ENCODE peak calls at places on chromosome 21, in eight cellular contexts. One of them, this sample, is unnamed.
A peak's percentile ranks its signal among the peaks of the same experiment; 100 is the strongest.

GRCh38 chr21:25243809-25244208 is 363.5 kb downstream of the MRPL39 start:
- DNase-seq in osteoblast: no peak
- DNase-seq in hepatocyte: no peak
- DNase-seq in neuronal stem cell: no peak
- DNase-seq in neural progenitor cell: no peak
- DNase-seq in OCI-LY7: no peak
- DNase-seq in H9: no peak
- DNase-seq in PC-9: no peak
- DNase-seq in this sample: no peak

GRCh38 chr21:42633858-42634257 is 19.6 kb upstream of the PDE9A start:
- DNase-seq in osteoblast: no peak
- DNase-seq in hepatocyte: no peak
- DNase-seq in neuronal stem cell: no peak
- DNase-seq in neural progenitor cell: no peak
- DNase-seq in OCI-LY7: no peak
- DNase-seq in H9: no peak
- DNase-seq in PC-9: no peak
- DNase-seq in this sample: no peak

GRCh38 chr21:32844653-32845443 is 73.3 kb upstream of the PAXBP1 start:
- DNase-seq in osteoblast: peak; percentile 82
- DNase-seq in hepatocyte: peak; percentile 19
- DNase-seq in neuronal stem cell: no peak
- DNase-seq in neural progenitor cell: peak; percentile 44
- DNase-seq in OCI-LY7: no peak
- DNase-seq in H9: no peak
- DNase-seq in PC-9: peak; percentile 61
- DNase-seq in this sample: no peak

GRCh38 chr21:14815001-14815400 is 249.8 kb downstream of the NRIP1 start:
- DNase-seq in osteoblast: no peak
- DNase-seq in hepatocyte: no peak
- DNase-seq in neuronal stem cell: no peak
- DNase-seq in neural progenitor cell: no peak
- DNase-seq in OCI-LY7: no peak
- DNase-seq in H9: no peak
- DNase-seq in PC-9: no peak
- DNase-seq in this sample: no peak

GRCh38 chr21:16194851-16195251 is 465.1 kb downstream of the USP25 start:
- DNase-seq in osteoblast: no peak
- DNase-seq in hepatocyte: no peak
- DNase-seq in neuronal stem cell: no peak
- DNase-seq in neural progenitor cell: peak; percentile 3
- DNase-seq in OCI-LY7: no peak
- DNase-seq in H9: no peak
- DNase-seq in PC-9: no peak
- DNase-seq in this sample: no peak

GRCh38 chr21:35244514-35244913 is 195.4 kb upstream of the RUNX1 start:
- DNase-seq in osteoblast: no peak
- DNase-seq in hepatocyte: no peak
- DNase-seq in neuronal stem cell: no peak
- DNase-seq in neural progenitor cell: no peak
- DNase-seq in OCI-LY7: no peak
- DNase-seq in H9: no peak
- DNase-seq in PC-9: no peak
- DNase-seq in this sample: no peak

GRCh38 chr21:42737969-42738590 is 84.7 kb downstream of the PDE9A start:
- DNase-seq in osteoblast: peak; percentile 75
- DNase-seq in hepatocyte: peak; percentile 65
- DNase-seq in neuronal stem cell: no peak
- DNase-seq in neural progenitor cell: no peak
- DNase-seq in OCI-LY7: no peak
- DNase-seq in H9: no peak
- DNase-seq in PC-9: no peak
- DNase-seq in this sample: no peak

GRCh38 chr21:15054089-15054488 is 10.7 kb downstream of the NRIP1 start:
- DNase-seq in osteoblast: no peak
- DNase-seq in hepatocyte: no peak
- DNase-seq in neuronal stem cell: no peak
- DNase-seq in neural progenitor cell: no peak
- DNase-seq in OCI-LY7: no peak
- DNase-seq in H9: no peak
- DNase-seq in PC-9: no peak
- DNase-seq in this sample: no peak

GRCh38 chr21:35254006-35254751 is 205.1 kb upstream of the RUNX1 start:
- DNase-seq in osteoblast: no peak
- DNase-seq in hepatocyte: peak; percentile 32
- DNase-seq in neuronal stem cell: no peak
- DNase-seq in neural progenitor cell: no peak
- DNase-seq in OCI-LY7: no peak
- DNase-seq in H9: no peak
- DNase-seq in PC-9: no peak
- DNase-seq in this sample: no peak

GRCh38 chr21:32424674-32425073 is 12.2 kb downstream of the EVA1C start:
- DNase-seq in osteoblast: no peak
- DNase-seq in hepatocyte: no peak
- DNase-seq in neuronal stem cell: no peak
- DNase-seq in neural progenitor cell: no peak
- DNase-seq in OCI-LY7: no peak
- DNase-seq in H9: no peak
- DNase-seq in PC-9: no peak
- DNase-seq in this sample: no peak

GRCh38 chr21:14376854-14377253 is 6.1 kb downstream of the HSPA13 start:
- DNase-seq in osteoblast: peak; percentile 25
- DNase-seq in hepatocyte: no peak
- DNase-seq in neuronal stem cell: no peak
- DNase-seq in neural progenitor cell: no peak
- DNase-seq in OCI-LY7: peak; percentile 16
- DNase-seq in H9: no peak
- DNase-seq in PC-9: no peak
- DNase-seq in this sample: no peak

GRCh38 chr21:15521644-15522001 is 208.2 kb upstream of the USP25 start:
- DNase-seq in osteoblast: no peak
- DNase-seq in hepatocyte: no peak
- DNase-seq in neuronal stem cell: no peak
- DNase-seq in neural progenitor cell: no peak
- DNase-seq in OCI-LY7: peak; percentile 12
- DNase-seq in H9: no peak
- DNase-seq in PC-9: no peak
- DNase-seq in this sample: no peak

GRCh38 chr21:31497939-31498338 is 153.9 kb upstream of the TIAM1 start:
- DNase-seq in osteoblast: no peak
- DNase-seq in hepatocyte: no peak
- DNase-seq in neuronal stem cell: no peak
- DNase-seq in neural progenitor cell: no peak
- DNase-seq in OCI-LY7: no peak
- DNase-seq in H9: no peak
- DNase-seq in PC-9: no peak
- DNase-seq in this sample: no peak

GRCh38 chr21:37292041-37292440 is 24.9 kb upstream of the VPS26C start:
- DNase-seq in osteoblast: no peak
- DNase-seq in hepatocyte: no peak
- DNase-seq in neuronal stem cell: no peak
- DNase-seq in neural progenitor cell: peak; percentile 17
- DNase-seq in OCI-LY7: no peak
- DNase-seq in H9: no peak
- DNase-seq in PC-9: no peak
- DNase-seq in this sample: no peak
- H2AFZ ChIP-seq in osteoblast: no peak overlapping the region
- H2AFZ ChIP-seq in hepatocyte: no peak overlapping the region
- H2AFZ ChIP-seq in neuronal stem cell: peak overlapping the region; percentile 80
- H2AFZ ChIP-seq in neural progenitor cell: peak overlapping the region; percentile 52
- H2AFZ ChIP-seq in OCI-LY7: no peak overlapping the region
- H2AFZ ChIP-seq in H9: no peak overlapping the region
- H2AFZ ChIP-seq in PC-9: no peak overlapping the region
- H2AFZ ChIP-seq in this sample: no peak overlapping the region

GRCh38 chr21:41612674-41613250 is 104.8 kb upstream of the TMPRSS2 start:
- DNase-seq in osteoblast: peak; percentile 98
- DNase-seq in hepatocyte: peak; percentile 80
- DNase-seq in neuronal stem cell: peak; percentile 63
- DNase-seq in neural progenitor cell: peak; percentile 84
- DNase-seq in OCI-LY7: peak; percentile 41
- DNase-seq in H9: peak; percentile 77
- DNase-seq in PC-9: peak; percentile 97
- DNase-seq in this sample: peak; percentile 88
- H2AFZ ChIP-seq in osteoblast: peak overlapping the region; percentile 21
- H2AFZ ChIP-seq in hepatocyte: peak overlapping the region; percentile 42
- H2AFZ ChIP-seq in neuronal stem cell: peak overlapping the region; percentile 75
- H2AFZ ChIP-seq in neural progenitor cell: peak overlapping the region; percentile 66
- H2AFZ ChIP-seq in OCI-LY7: peak overlapping the region; percentile 17
- H2AFZ ChIP-seq in H9: no peak overlapping the region
- H2AFZ ChIP-seq in PC-9: no peak overlapping the region
- H2AFZ ChIP-seq in this sample: peak overlapping the region; percentile 83

GRCh38 chr21:38499296-38499695 is 1.0 kb upstream of the ERG start:
- DNase-seq in osteoblast: no peak
- DNase-seq in hepatocyte: no peak
- DNase-seq in neuronal stem cell: no peak
- DNase-seq in neural progenitor cell: no peak
- DNase-seq in OCI-LY7: no peak
- DNase-seq in H9: no peak
- DNase-seq in PC-9: no peak
- DNase-seq in this sample: no peak
- H2AFZ ChIP-seq in osteoblast: no peak overlapping the region
- H2AFZ ChIP-seq in hepatocyte: no peak overlapping the region
- H2AFZ ChIP-seq in neuronal stem cell: peak overlapping the region; percentile 64
- H2AFZ ChIP-seq in neural progenitor cell: no peak overlapping the region
- H2AFZ ChIP-seq in OCI-LY7: no peak overlapping the region
- H2AFZ ChIP-seq in H9: no peak overlapping the region
- H2AFZ ChIP-seq in PC-9: no peak overlapping the region
- H2AFZ ChIP-seq in this sample: no peak overlapping the region

GRCh38 chr21:45980697-45981096 is 873 bp upstream of the COL6A1 start:
- DNase-seq in osteoblast: no peak
- DNase-seq in hepatocyte: no peak
- DNase-seq in neuronal stem cell: no peak
- DNase-seq in neural progenitor cell: no peak
- DNase-seq in OCI-LY7: no peak
- DNase-seq in H9: no peak
- DNase-seq in PC-9: no peak
- DNase-seq in this sample: no peak
- H2AFZ ChIP-seq in osteoblast: peak overlapping the region; percentile 90
- H2AFZ ChIP-seq in hepatocyte: peak overlapping the region; percentile 37
- H2AFZ ChIP-seq in neuronal stem cell: peak overlapping the region; percentile 90
- H2AFZ ChIP-seq in neural progenitor cell: no peak overlapping the region
- H2AFZ ChIP-seq in OCI-LY7: no peak overlapping the region
- H2AFZ ChIP-seq in H9: no peak overlapping the region
- H2AFZ ChIP-seq in PC-9: peak overlapping the region; percentile 73
- H2AFZ ChIP-seq in this sample: no peak overlapping the region

GRCh38 chr21:36552458-36552800 is 72.5 kb upstream of the CLDN14 start:
- DNase-seq in osteoblast: no peak
- DNase-seq in hepatocyte: no peak
- DNase-seq in neuronal stem cell: no peak
- DNase-seq in neural progenitor cell: no peak
- DNase-seq in OCI-LY7: no peak
- DNase-seq in H9: no peak
- DNase-seq in PC-9: no peak
- DNase-seq in this sample: no peak

GRCh38 chr21:36553406-36553805 is 73.5 kb upstream of the CLDN14 start:
- DNase-seq in osteoblast: no peak
- DNase-seq in hepatocyte: no peak
- DNase-seq in neuronal stem cell: no peak
- DNase-seq in neural progenitor cell: no peak
- DNase-seq in OCI-LY7: no peak
- DNase-seq in H9: no peak
- DNase-seq in PC-9: no peak
- DNase-seq in this sample: no peak

GRCh38 chr21:36551326-36551725 is 71.4 kb upstream of the CLDN14 start:
- DNase-seq in osteoblast: no peak
- DNase-seq in hepatocyte: no peak
- DNase-seq in neuronal stem cell: no peak
- DNase-seq in neural progenitor cell: no peak
- DNase-seq in OCI-LY7: no peak
- DNase-seq in H9: no peak
- DNase-seq in PC-9: no peak
- DNase-seq in this sample: no peak

GRCh38 chr21:36550761-36551160 is 70.8 kb upstream of the CLDN14 start:
- DNase-seq in osteoblast: no peak
- DNase-seq in hepatocyte: no peak
- DNase-seq in neuronal stem cell: no peak
- DNase-seq in neural progenitor cell: no peak
- DNase-seq in OCI-LY7: no peak
- DNase-seq in H9: no peak
- DNase-seq in PC-9: no peak
- DNase-seq in this sample: peak; percentile 33

DNA sequence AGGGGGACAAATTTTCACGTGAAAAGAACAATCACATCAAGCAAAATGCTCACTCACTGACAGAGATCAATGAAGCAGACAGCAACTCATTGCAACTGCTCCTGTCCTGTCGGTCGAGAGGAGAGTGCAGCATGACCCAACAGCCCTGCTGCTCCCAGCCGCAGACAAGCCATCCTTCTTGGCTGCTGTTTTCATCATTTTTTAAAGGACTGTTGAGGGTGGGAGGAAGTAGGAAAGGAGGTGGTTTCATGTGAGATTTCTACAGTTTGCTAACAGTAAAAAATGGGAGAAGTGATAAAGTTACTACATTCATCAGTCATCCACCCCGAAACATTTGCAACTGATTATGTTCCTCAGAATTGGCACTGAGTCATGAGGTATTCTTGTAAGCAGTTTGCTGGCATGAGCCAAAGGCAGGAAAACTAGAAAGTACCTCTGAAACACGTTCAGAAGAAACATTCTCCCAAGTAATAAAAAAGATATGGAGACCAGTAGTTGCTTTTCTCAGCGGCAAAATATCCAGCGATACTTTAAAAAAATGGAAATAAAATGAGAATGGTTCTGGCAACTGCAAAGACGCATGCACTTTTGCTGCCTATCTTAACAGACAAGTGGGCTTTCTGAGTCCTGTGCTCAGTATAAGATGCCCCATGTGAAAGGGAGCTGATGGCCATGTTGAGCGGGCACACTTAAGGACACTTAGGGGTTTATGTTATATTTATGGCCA is 72.0 kb upstream of the CLDN14 start:
- DNase-seq in osteoblast: peak; percentile 90
- DNase-seq in hepatocyte: peak; percentile 55
- DNase-seq in neuronal stem cell: no peak
- DNase-seq in neural progenitor cell: no peak
- DNase-seq in OCI-LY7: no peak
- DNase-seq in H9: no peak
- DNase-seq in PC-9: no peak
- DNase-seq in this sample: no peak
- H2AFZ ChIP-seq in osteoblast: no peak overlapping the region
- H2AFZ ChIP-seq in hepatocyte: no peak overlapping the region
- H2AFZ ChIP-seq in neuronal stem cell: no peak overlapping the region
- H2AFZ ChIP-seq in neural progenitor cell: no peak overlapping the region
- H2AFZ ChIP-seq in OCI-LY7: no peak overlapping the region
- H2AFZ ChIP-seq in H9: no peak overlapping the region
- H2AFZ ChIP-seq in PC-9: no peak overlapping the region
- H2AFZ ChIP-seq in this sample: peak overlapping the region; percentile 51